ENCODE peak calls at places on chromosomes 16 and 17, in ten cellular contexts. One of them, this sample, is unnamed.
A peak's percentile ranks its signal among the peaks of the same experiment; 100 is the strongest.

GRCh38 chr17:31824771-31825360 is 34.2 kb downstream of the COPRS start:
- DNase-seq in upper lobe of right lung: no peak
- DNase-seq in CD8-positive, alpha-beta T cell: no peak
- DNase-seq in lower lobe of right lung: no peak
- DNase-seq in psoas muscle: no peak
- DNase-seq in mammary epithelial cell: no peak
- DNase-seq in heart left ventricle: no peak
- DNase-seq in fibroblast of the aortic adventitia: no peak
- DNase-seq in NB4: no peak
- DNase-seq in endodermal cell: no peak
- DNase-seq in this sample: no peak

GRCh38 chr16:57873218-57873617 is 70.9 kb upstream of the KIFC3 start:
- DNase-seq in upper lobe of right lung: no peak
- DNase-seq in CD8-positive, alpha-beta T cell: no peak
- DNase-seq in lower lobe of right lung: no peak
- DNase-seq in psoas muscle: no peak
- DNase-seq in mammary epithelial cell: no peak
- DNase-seq in heart left ventricle: no peak
- DNase-seq in fibroblast of the aortic adventitia: no peak
- DNase-seq in NB4: no peak
- DNase-seq in endodermal cell: peak; percentile 79
- DNase-seq in this sample: no peak

GRCh38 chr16:79265701-79266100 is 334.8 kb downstream of the MAF start:
- DNase-seq in upper lobe of right lung: no peak
- DNase-seq in CD8-positive, alpha-beta T cell: no peak
- DNase-seq in lower lobe of right lung: no peak
- DNase-seq in psoas muscle: no peak
- DNase-seq in mammary epithelial cell: no peak
- DNase-seq in heart left ventricle: no peak
- DNase-seq in fibroblast of the aortic adventitia: no peak
- DNase-seq in NB4: no peak
- DNase-seq in endodermal cell: no peak
- DNase-seq in this sample: peak; percentile 21

GRCh38 chr17:69046130-69046807 is 14.5 kb downstream of the ABCA9 start:
- DNase-seq in upper lobe of right lung: no peak
- DNase-seq in CD8-positive, alpha-beta T cell: no peak
- DNase-seq in lower lobe of right lung: no peak
- DNase-seq in psoas muscle: no peak
- DNase-seq in mammary epithelial cell: no peak
- DNase-seq in heart left ventricle: no peak
- DNase-seq in fibroblast of the aortic adventitia: no peak
- DNase-seq in NB4: no peak
- DNase-seq in endodermal cell: peak; percentile 60
- DNase-seq in this sample: no peak

GRCh38 chr16:48687421-48688038 is 77.5 kb upstream of the N4BP1 start:
- DNase-seq in upper lobe of right lung: no peak
- DNase-seq in CD8-positive, alpha-beta T cell: no peak
- DNase-seq in lower lobe of right lung: peak; percentile 52
- DNase-seq in psoas muscle: peak; percentile 27
- DNase-seq in mammary epithelial cell: peak; percentile 60
- DNase-seq in heart left ventricle: peak; percentile 28
- DNase-seq in fibroblast of the aortic adventitia: peak; percentile 76
- DNase-seq in NB4: peak; percentile 76
- DNase-seq in endodermal cell: peak; percentile 80
- DNase-seq in this sample: peak; percentile 62

GRCh38 chr16:83310816-83311215 is 497.0 kb upstream of the HSBP1 start:
- DNase-seq in upper lobe of right lung: no peak
- DNase-seq in CD8-positive, alpha-beta T cell: no peak
- DNase-seq in lower lobe of right lung: no peak
- DNase-seq in psoas muscle: no peak
- DNase-seq in mammary epithelial cell: no peak
- DNase-seq in heart left ventricle: no peak
- DNase-seq in fibroblast of the aortic adventitia: no peak
- DNase-seq in NB4: no peak
- DNase-seq in endodermal cell: no peak
- DNase-seq in this sample: no peak

GRCh38 chr17:78241277-78242023 is 10.0 kb downstream of the TMEM235 start:
- DNase-seq in upper lobe of right lung: no peak
- DNase-seq in CD8-positive, alpha-beta T cell: no peak
- DNase-seq in lower lobe of right lung: no peak
- DNase-seq in psoas muscle: no peak
- DNase-seq in mammary epithelial cell: peak; percentile 24
- DNase-seq in heart left ventricle: no peak
- DNase-seq in fibroblast of the aortic adventitia: peak; percentile 46
- DNase-seq in NB4: peak; percentile 62
- DNase-seq in endodermal cell: peak; percentile 87
- DNase-seq in this sample: no peak

GRCh38 chr17:67021196-67021595 is 23.2 kb upstream of the CACNG1 start:
- DNase-seq in upper lobe of right lung: no peak
- DNase-seq in CD8-positive, alpha-beta T cell: no peak
- DNase-seq in lower lobe of right lung: no peak
- DNase-seq in psoas muscle: no peak
- DNase-seq in mammary epithelial cell: no peak
- DNase-seq in heart left ventricle: no peak
- DNase-seq in fibroblast of the aortic adventitia: no peak
- DNase-seq in NB4: peak; percentile 18
- DNase-seq in endodermal cell: no peak
- DNase-seq in this sample: no peak

GRCh38 chr17:7884581-7885356 is 3.8 kb upstream of the CHD3 start:
- DNase-seq in upper lobe of right lung: peak; percentile 77
- DNase-seq in CD8-positive, alpha-beta T cell: peak; percentile 42
- DNase-seq in lower lobe of right lung: no peak
- DNase-seq in psoas muscle: peak; percentile 24
- DNase-seq in mammary epithelial cell: no peak
- DNase-seq in heart left ventricle: peak; percentile 26
- DNase-seq in fibroblast of the aortic adventitia: no peak
- DNase-seq in NB4: peak; percentile 43
- DNase-seq in endodermal cell: peak; percentile 65
- DNase-seq in this sample: no peak

GRCh38 chr17:18910881-18911280 is 41.1 kb upstream of the SLC5A10 start:
- DNase-seq in upper lobe of right lung: no peak
- DNase-seq in CD8-positive, alpha-beta T cell: no peak
- DNase-seq in lower lobe of right lung: no peak
- DNase-seq in psoas muscle: no peak
- DNase-seq in mammary epithelial cell: no peak
- DNase-seq in heart left ventricle: no peak
- DNase-seq in fibroblast of the aortic adventitia: no peak
- DNase-seq in NB4: no peak
- DNase-seq in endodermal cell: no peak
- DNase-seq in this sample: no peak

GRCh38 chr16:14303182-14303618 is 232.1 kb downstream of the MRTFB start:
- DNase-seq in upper lobe of right lung: no peak
- DNase-seq in CD8-positive, alpha-beta T cell: no peak
- DNase-seq in lower lobe of right lung: no peak
- DNase-seq in psoas muscle: no peak
- DNase-seq in mammary epithelial cell: peak; percentile 26
- DNase-seq in heart left ventricle: no peak
- DNase-seq in fibroblast of the aortic adventitia: peak; percentile 45
- DNase-seq in NB4: no peak
- DNase-seq in endodermal cell: peak; percentile 54
- DNase-seq in this sample: no peak

DNA sequence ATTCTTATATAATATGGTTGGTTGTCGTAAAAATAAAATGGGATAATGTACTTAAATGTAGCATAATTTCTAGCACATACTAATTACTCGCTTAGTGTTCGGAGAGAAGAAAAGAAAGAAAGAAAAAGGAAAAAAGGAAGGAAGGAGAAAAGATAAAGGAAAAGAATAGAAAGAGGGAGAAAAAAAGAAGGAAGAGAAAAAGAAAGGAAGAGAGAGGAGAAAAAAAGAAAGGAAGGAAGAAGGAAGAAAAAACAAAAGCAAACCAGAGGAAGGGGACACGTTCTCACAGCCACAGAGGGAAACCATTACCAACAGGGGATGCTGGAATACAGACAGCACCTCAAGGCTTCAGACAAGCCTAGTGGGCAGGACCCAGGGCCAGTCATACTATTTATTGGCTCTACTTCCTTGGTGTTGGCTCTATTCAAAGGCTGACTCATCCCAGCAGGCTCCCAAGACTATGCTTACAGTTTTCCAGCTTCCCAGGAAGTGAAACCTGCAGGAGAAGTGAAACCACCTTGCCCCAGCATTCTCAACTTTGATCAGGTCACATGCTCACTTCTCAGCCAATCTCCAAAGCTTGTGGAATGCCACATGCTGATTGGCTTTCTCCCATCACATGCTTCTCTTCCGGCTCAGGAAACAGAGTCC is 273.5 kb upstream of the IRX5 start:
- DNase-seq in upper lobe of right lung: no peak
- DNase-seq in CD8-positive, alpha-beta T cell: no peak
- DNase-seq in lower lobe of right lung: no peak
- DNase-seq in psoas muscle: no peak
- DNase-seq in mammary epithelial cell: peak; percentile 99
- DNase-seq in heart left ventricle: no peak
- DNase-seq in fibroblast of the aortic adventitia: peak; percentile 84
- DNase-seq in NB4: no peak
- DNase-seq in endodermal cell: peak; percentile 70
- DNase-seq in this sample: peak; percentile 97
- TF ChIP-seq CTCF in upper lobe of right lung: no peak
- TF ChIP-seq CTCF in CD8-positive, alpha-beta T cell: no peak
- TF ChIP-seq CTCF in lower lobe of right lung: no peak
- TF ChIP-seq CTCF in psoas muscle: no peak
- TF ChIP-seq CTCF in mammary epithelial cell: peak; percentile 42
- TF ChIP-seq CTCF in heart left ventricle: no peak
- TF ChIP-seq CTCF in fibroblast of the aortic adventitia: no peak
- TF ChIP-seq CTCF in NB4: no peak
- TF ChIP-seq CTCF in endodermal cell: no peak
- TF ChIP-seq CTCF in this sample: peak; percentile 24

DNA sequence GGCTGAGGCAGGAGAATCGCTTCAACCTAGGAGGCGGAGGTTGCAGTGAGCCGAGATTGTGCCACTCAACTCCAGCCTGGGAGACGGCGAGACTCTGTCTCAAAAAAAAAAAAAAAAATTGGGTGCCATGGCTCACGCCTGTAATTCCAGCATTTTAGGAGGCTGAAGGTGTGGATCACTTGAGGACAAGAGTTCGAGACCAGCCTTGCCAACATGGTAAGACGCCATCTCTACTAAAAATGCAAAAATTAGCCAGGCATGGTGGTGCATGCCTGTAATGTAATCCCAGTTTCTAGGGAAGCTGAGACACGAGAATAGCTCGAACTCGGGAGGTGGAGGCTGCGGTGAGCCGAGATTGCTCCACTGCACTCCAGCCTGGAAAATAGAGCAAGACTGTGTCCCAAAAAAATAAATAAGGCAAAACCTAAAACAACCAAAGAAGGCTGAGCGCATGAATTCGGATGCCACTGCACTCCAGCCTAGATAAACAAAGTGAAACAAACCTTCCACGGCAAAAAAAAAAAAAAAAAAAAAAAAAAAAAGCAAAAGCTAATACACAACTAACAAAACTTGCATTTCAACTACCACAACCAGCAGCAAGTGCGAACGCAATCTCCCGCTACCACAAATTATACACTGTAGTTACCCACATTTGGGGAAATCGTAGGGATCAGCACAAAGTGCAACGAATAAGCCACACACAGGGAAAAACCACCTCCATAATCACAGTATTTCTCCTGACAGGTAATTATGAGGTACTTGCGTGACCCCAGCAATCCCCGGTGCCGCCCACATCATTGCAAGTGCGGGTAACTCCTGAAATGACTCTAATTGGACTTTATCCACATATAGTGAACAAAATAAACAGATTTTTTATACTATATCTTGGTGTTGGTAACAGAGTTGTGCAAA is 25.6 kb downstream of the TEX14 start:
- DNase-seq in upper lobe of right lung: no peak
- DNase-seq in CD8-positive, alpha-beta T cell: no peak
- DNase-seq in lower lobe of right lung: no peak
- DNase-seq in psoas muscle: no peak
- DNase-seq in mammary epithelial cell: no peak
- DNase-seq in heart left ventricle: no peak
- DNase-seq in fibroblast of the aortic adventitia: no peak
- DNase-seq in NB4: peak; percentile 54
- DNase-seq in endodermal cell: no peak
- DNase-seq in this sample: peak; percentile 4
- H3K4me3 ChIP-seq in upper lobe of right lung: peak overlapping the region; percentile 15
- H3K4me3 ChIP-seq in CD8-positive, alpha-beta T cell: no peak overlapping the region
- H3K4me3 ChIP-seq in lower lobe of right lung: peak overlapping the region; percentile 36
- H3K4me3 ChIP-seq in psoas muscle: peak overlapping the region; percentile 25
- H3K4me3 ChIP-seq in mammary epithelial cell: no peak overlapping the region
- H3K4me3 ChIP-seq in heart left ventricle: peak overlapping the region; percentile 45
- H3K4me3 ChIP-seq in fibroblast of the aortic adventitia: no peak overlapping the region
- H3K4me3 ChIP-seq in NB4: peak overlapping the region; percentile 43
- H3K4me3 ChIP-seq in endodermal cell: no peak overlapping the region
- H3K4me3 ChIP-seq in this sample: peak overlapping the region; percentile 32

DNA sequence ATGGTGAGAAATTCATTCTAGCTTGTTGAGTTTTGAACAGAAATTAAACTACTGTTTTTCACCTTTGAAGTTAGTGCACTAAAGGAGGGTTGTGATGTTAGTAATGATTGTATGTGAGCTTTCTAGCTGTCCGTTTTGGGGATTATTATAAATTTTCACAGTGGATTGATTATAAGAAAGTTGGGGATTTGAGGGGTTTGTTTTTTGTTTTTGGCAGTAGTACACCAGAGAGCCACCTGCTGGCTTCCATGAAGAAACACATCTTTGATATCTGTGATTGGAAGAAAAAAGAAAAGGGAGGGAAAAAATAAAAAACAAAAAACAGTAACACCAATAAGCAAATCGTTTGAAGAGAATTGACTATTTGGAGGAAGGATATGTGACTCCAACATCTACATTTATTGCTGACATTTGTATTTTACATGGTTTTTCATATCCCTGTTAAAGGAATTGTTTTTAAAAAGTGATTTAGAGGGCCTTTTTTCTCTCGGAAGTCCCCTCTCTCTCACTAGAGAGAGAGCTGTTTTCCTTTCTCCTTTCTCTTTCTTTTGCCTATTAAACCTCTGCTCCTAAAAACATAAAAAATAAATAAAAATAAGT is 1469.5 kb upstream of the GOT2 start:
- DNase-seq in upper lobe of right lung: no peak
- DNase-seq in CD8-positive, alpha-beta T cell: no peak
- DNase-seq in lower lobe of right lung: no peak
- DNase-seq in psoas muscle: no peak
- DNase-seq in mammary epithelial cell: peak; percentile 2
- DNase-seq in heart left ventricle: no peak
- DNase-seq in fibroblast of the aortic adventitia: no peak
- DNase-seq in NB4: peak; percentile 29
- DNase-seq in endodermal cell: no peak
- DNase-seq in this sample: no peak
- TF ChIP-seq CTCF in upper lobe of right lung: peak; percentile 40
- TF ChIP-seq CTCF in CD8-positive, alpha-beta T cell: no peak
- TF ChIP-seq CTCF in lower lobe of right lung: peak; percentile 32
- TF ChIP-seq CTCF in psoas muscle: no peak
- TF ChIP-seq CTCF in mammary epithelial cell: peak; percentile 63
- TF ChIP-seq CTCF in heart left ventricle: no peak
- TF ChIP-seq CTCF in fibroblast of the aortic adventitia: no peak
- TF ChIP-seq CTCF in NB4: peak; percentile 49
- TF ChIP-seq CTCF in endodermal cell: peak; percentile 82
- TF ChIP-seq CTCF in this sample: no peak

DNA sequence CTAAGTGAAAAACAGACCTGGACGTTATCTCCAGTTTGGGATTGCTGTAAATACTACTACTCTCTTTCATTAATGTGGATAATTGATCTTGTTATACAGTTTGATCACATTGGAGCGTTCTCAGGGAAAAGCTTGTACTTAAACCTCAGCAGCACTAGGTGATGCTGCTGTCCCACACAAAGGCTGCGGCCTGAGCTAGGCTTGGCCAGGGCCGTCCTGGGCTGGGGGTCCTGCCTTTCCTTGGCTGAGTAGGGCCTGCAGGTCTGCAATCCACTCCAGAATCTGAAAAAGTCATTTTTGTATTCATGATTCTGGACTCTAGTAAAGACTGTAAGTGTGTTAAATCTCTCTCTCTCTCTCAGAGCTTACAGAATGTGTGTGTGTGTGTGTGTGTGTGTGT is 23.7 kb upstream of the PMFBP1 start:
- DNase-seq in upper lobe of right lung: no peak
- DNase-seq in CD8-positive, alpha-beta T cell: no peak
- DNase-seq in lower lobe of right lung: no peak
- DNase-seq in psoas muscle: no peak
- DNase-seq in mammary epithelial cell: no peak
- DNase-seq in heart left ventricle: no peak
- DNase-seq in fibroblast of the aortic adventitia: no peak
- DNase-seq in NB4: no peak
- DNase-seq in endodermal cell: peak; percentile 86
- DNase-seq in this sample: no peak
- H3K4me3 ChIP-seq in upper lobe of right lung: no peak overlapping the region
- H3K4me3 ChIP-seq in CD8-positive, alpha-beta T cell: no peak overlapping the region
- H3K4me3 ChIP-seq in lower lobe of right lung: no peak overlapping the region
- H3K4me3 ChIP-seq in psoas muscle: no peak overlapping the region
- H3K4me3 ChIP-seq in mammary epithelial cell: no peak overlapping the region
- H3K4me3 ChIP-seq in heart left ventricle: no peak overlapping the region
- H3K4me3 ChIP-seq in fibroblast of the aortic adventitia: no peak overlapping the region
- H3K4me3 ChIP-seq in NB4: no peak overlapping the region
- H3K4me3 ChIP-seq in endodermal cell: no peak overlapping the region
- H3K4me3 ChIP-seq in this sample: no peak overlapping the region